ENCODE peak calls at places on chromosome 10, in four cellular contexts. F is PC-3, T is GM23248, L is neural progenitor cell. Y is an unnamed sample.

GRCh38 chr10:86178401-86179142 is 188.0 kb downstream of the GRID1 start:
- DNase-seq in F (no peak), T (peak), L (peak), Y (no peak)

GRCh38 chr10:114821293-114821914 is at the start of gene FHIP2A:
- DNase-seq in F (peak), T (peak), L (peak), Y (peak)

GRCh38 chr10:91908358-91909177 is 718 bp downstream of the FGFBP3 start:
- DNase-seq in F (peak), T (peak), L (peak), Y (no peak)

GRCh38 chr10:28875535-28876208 is 198.4 kb downstream of the BAMBI start:
- DNase-seq in F (peak), T (no peak), L (peak), Y (no peak)

GRCh38 chr10:113617086-113617485 is 46.8 kb downstream of the NRAP start:
- DNase-seq in F (no peak), T (no peak), L (peak), Y (no peak)

GRCh38 chr10:113947138-113948011 is 92.9 kb downstream of the NHLRC2 start:
- DNase-seq in F (peak), T (no peak), L (no peak), Y (no peak)

GRCh38 chr10:114869500-114869899 is 47.9 kb downstream of the FHIP2A start:
- DNase-seq in F (peak), T (peak), L (no peak), Y (no peak)

GRCh38 chr10:78250313-78251040 is 216.8 kb downstream of the RPS24 start:
- DNase-seq in F (no peak), T (no peak), L (no peak), Y (no peak)

GRCh38 chr10:95742529-95742884 is 13.5 kb upstream of the ENTPD1 start:
- DNase-seq in F (peak), T (no peak), L (no peak), Y (peak)

GRCh38 chr10:7817576-7817975 is 729 bp upstream of the TAF3 start:
- DNase-seq in F (no peak), T (no peak), L (peak), Y (no peak)

GRCh38 chr10:132942101-132942739 is at the start of gene CFAP46:
- DNase-seq in F (no peak), T (peak), L (peak), Y (no peak)

GRCh38 chr10:13351340-13351915 is 3.3 kb upstream of the SEPHS1 start:
- DNase-seq in F (no peak), T (no peak), L (peak), Y (no peak)

GRCh38 chr10:12712284-12712983 is 289.1 kb downstream of the CCDC3 start:
- DNase-seq in F (no peak), T (no peak), L (no peak), Y (no peak)

GRCh38 chr10:33559105-33559504 is 224.6 kb upstream of the NRP1 start:
- DNase-seq in F (peak), T (peak), L (no peak), Y (no peak)

GRCh38 chr10:47207894-47208469 is 92.0 kb upstream of the GDF10 start:
- DNase-seq in F (no peak), T (no peak), L (no peak), Y (no peak)

GRCh38 chr10:47288236-47288635 is 11.8 kb upstream of the GDF10 start:
- DNase-seq in F (no peak), T (no peak), L (no peak), Y (no peak)

DNA sequence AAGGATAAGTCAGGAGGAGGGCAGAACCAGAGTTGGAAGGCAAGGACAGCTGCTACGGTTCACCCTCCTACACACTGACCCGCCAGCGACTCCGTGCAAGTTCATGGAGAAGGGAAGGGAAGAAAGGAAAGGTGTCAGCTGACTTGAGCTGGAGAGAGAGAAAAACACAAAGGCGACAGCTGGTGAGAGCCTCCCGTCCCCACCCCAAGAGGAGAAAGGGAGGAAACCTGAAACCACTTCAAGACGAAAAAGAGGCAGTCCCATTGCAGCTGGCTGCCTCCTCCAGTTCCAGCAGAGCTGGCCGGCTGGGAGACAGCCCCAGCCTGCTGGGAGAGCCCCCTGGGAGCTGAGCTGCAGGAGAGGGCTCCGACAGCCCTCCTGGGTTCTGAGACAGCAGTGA is 75.2 kb downstream of the PARD3 start:
- DNase-seq in F (no peak), T (peak), L (peak), Y (no peak)
- H3K4me3 ChIP-seq in F (no peak), T (peak), L (peak), Y (peak)

GRCh38 chr10:93462881-93463280 is 19.3 kb downstream of the MYOF start:
- DNase-seq in F (peak), T (peak), L (no peak), Y (no peak)

GRCh38 chr10:93468532-93469213 is 13.5 kb downstream of the MYOF start:
- DNase-seq in F (peak), T (peak), L (no peak), Y (no peak)

GRCh38 chr10:93463723-93464511 is 18.2 kb downstream of the MYOF start:
- DNase-seq in F (no peak), T (peak), L (no peak), Y (no peak)

GRCh38 chr10:93464826-93465388 is 17.2 kb downstream of the MYOF start:
- DNase-seq in F (no peak), T (peak), L (no peak), Y (no peak)

DNA sequence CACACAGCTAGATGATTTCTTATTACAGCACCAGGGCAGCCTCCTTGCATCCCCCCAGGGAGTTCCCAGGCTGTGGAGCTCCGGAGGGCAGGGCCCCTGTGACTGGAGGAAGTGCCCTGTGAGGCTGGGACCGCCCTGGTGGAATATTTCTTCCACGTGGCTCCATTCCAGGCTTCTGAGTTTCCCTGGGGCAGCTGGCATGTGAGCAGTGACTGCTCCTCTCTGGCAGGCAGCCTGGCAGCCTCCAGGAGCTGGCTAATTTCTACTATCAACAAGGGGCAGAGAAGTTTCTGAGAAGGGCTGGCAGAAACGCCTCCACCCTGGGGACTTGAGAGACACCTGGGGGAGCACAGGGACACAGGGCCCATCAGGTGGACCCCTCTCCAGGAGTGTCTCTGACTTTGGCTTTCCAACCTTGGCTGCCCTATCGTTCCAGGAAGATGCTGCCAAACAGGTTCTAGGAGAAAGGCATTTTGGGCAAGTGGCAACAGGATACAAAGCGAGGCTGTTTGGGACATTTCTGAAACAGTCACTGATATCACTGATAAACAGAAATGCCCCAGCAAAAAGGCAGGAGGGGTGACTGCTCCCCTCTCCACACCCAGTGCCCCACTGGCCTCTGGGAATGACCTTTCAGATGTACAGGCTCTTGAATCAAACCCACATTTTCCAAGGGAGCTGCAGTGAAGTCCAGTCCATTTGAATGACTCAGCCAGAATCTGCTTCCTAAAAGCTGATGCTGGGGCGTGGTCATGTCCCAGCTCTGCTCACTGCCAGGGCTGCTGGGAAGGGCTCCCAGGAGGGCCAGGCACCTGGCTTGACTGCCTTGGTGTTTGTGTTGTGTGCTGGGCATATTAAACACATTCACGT is 16.1 kb downstream of the MYOF start:
- DNase-seq in F (peak), T (peak), L (no peak), Y (no peak)
- H3K9ac ChIP-seq in F (peak), T (peak), L (no peak), Y (no peak)

GRCh38 chr10:42868530-42868929 is 85.9 kb downstream of the BMS1 start:
- DNase-seq in F (no peak), T (no peak), L (no peak), Y (no peak)
- H3K4me3 ChIP-seq in F (no peak), T (no peak), L (no peak), Y (no peak)

DNA sequence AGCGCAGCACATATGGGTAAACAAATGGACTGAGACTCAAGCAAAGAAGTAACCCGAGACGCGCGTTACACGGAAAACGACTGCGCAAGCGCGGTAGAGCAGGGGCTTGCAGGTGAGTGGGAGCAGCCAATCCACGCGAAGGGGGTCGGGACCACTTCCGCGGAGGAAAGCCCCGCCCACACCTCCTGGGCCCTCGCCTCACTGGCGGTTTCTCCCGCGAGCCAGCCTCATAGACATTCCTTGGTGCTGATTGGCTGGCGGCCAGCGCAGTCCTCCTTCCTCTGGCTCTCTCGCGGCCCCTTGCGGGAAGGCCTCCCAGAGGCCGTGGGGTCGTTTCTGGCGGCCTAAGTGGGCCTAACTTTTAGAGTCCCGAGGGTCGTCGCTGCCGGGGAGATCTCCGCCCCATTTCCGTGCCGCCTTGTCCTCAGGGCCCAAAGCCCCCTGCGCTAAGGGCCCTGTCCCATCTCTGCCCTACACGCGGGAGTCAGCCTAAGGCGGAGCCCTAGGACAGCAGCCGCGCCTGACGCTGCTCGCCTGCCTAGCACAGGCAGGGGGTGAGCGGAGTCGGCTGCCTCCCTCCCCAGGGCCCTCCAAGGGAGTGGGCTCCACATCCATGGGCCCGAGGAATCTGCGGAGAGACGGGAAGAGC is 9.1 kb upstream of the FXYD4 start:
- DNase-seq in F (peak), T (peak), L (peak), Y (no peak)
- H3K9ac ChIP-seq in F (no peak), T (peak), L (no peak), Y (no peak)

GRCh38 chr10:129531969-129532660 is 65.1 kb downstream of the MGMT start:
- DNase-seq in F (no peak), T (no peak), L (no peak), Y (no peak)

GRCh38 chr10:129534826-129535225 is 67.8 kb downstream of the MGMT start:
- DNase-seq in F (no peak), T (no peak), L (no peak), Y (no peak)

GRCh38 chr10:129531195-129531968 is 64.3 kb downstream of the MGMT start:
- DNase-seq in F (peak), T (peak), L (peak), Y (no peak)

GRCh38 chr10:129532838-129533237 is 65.8 kb downstream of the MGMT start:
- DNase-seq in F (no peak), T (no peak), L (no peak), Y (no peak)

GRCh38 chr10:129533281-129533680 is 66.2 kb downstream of the MGMT start:
- DNase-seq in F (no peak), T (no peak), L (no peak), Y (no peak)
- H3K4me3 ChIP-seq in F (no peak), T (no peak), L (no peak), Y (no peak)

GRCh38 chr10:1044964-1045363 is 4.0 kb downstream of the IDI1 start:
- DNase-seq in F (no peak), T (no peak), L (no peak), Y (no peak)

GRCh38 chr10:1044146-1044545 is 4.8 kb downstream of the IDI1 start:
- DNase-seq in F (no peak), T (no peak), L (no peak), Y (no peak)

GRCh38 chr10:1047937-1048336 is 982 bp downstream of the IDI1 start:
- DNase-seq in F (no peak), T (peak), L (peak), Y (no peak)

GRCh38 chr10:1043532-1043995 is 5.4 kb downstream of the IDI1 start:
- DNase-seq in F (no peak), T (no peak), L (no peak), Y (no peak)

DNA sequence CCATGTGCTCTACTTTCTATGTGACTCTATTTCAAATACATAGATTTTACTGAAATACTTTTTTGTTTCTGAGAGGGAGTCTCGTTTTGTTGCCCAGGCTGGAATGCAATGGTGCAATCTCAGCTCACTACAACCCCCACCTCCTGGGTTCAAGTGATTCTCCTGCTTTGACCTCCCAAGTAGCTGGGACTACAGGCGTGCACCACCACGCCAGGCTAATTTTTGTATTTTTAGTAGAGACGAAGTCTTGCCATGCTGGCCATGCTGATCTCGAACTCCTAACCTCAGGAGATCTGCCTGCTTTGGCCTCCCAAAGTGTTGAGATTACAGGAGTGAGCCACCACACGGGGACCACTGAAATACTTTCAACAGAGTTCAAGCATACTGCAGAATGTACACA is 3.5 kb downstream of the IDI1 start:
- DNase-seq in F (no peak), T (no peak), L (no peak), Y (no peak)
- H3K9ac ChIP-seq in F (no peak), T (no peak), L (no peak), Y (no peak)

DNA sequence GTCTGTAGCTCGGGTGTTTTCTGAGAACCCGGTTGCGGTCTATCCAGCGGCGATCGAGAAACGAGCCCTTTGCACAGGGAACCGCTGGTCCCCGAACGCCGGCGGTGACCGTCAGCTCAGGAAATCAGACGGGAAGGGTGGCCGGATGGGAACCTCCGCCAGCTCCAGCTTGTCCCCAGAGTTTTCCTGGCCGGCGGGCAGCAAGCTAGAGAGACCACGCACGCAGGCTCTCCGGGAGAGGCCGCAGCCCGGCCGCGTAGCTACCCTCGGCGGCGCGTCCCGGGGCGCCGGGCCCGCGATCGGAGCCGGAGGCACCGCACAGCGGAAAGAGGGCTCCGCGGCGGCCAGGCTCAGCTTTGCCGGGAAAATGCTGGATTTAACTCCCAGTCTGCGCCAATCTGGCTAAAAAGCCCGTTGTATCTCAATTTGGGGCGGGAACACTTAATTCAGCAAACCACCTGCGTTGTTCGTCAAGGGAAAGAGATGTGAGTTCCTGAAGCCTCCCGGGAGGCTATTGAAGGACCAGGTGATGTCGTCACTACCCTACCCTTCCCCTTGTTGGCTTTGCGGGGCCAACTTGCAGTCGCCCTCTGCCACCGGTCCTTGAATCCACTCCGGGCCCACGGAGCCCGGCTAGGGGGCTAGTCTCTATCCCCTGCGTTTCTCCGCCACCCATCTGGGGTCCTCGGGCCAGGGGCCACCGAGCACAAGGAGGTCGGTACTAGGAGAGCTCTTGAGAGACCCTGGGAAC is 859 bp upstream of the CH25H start:
- DNase-seq in F (no peak), T (peak), L (peak), Y (no peak)
- H3K4me3 ChIP-seq in F (no peak), T (peak), L (peak), Y (no peak)

GRCh38 chr10:23067939-23068775 is 27.2 kb upstream of the MSRB2 start:
- DNase-seq in F (peak), T (peak), L (peak), Y (peak)
- H3K9ac ChIP-seq in F (no peak), T (no peak), L (no peak), Y (no peak)

GRCh38 chr10:24208661-24209420 is at the start of gene KIAA1217:
- DNase-seq in F (peak), T (peak), L (peak), Y (no peak)
- H3K4me3 ChIP-seq in F (peak), T (peak), L (peak), Y (peak)

GRCh38 chr10:110356628-110357245 is 52.0 kb upstream of the SMNDC1 start:
- DNase-seq in F (peak), T (no peak), L (no peak), Y (no peak)
- H3K9ac ChIP-seq in F (peak), T (peak), L (no peak), Y (no peak)